ENCODE peak calls at places on chromosomes 7 and 10, in seven cellular contexts. One of them, this sample, is unnamed.

GRCh38 chr10:124262249-124262865 is 156.4 kb downstream of the OAT start:
- DNase-seq in lower leg skin: no peak
- DNase-seq in heart left ventricle: no peak
- DNase-seq in upper lobe of left lung: no peak
- DNase-seq in transverse colon: no peak
- DNase-seq in tibial nerve: no peak
- DNase-seq in ovary: no peak
- DNase-seq in this sample: no peak

GRCh38 chr7:44755698-44756627 is 7.3 kb downstream of the ZMIZ2 start:
- DNase-seq in heart left ventricle: no peak
- DNase-seq in lower leg skin: no peak
- DNase-seq in transverse colon: no peak
- DNase-seq in upper lobe of left lung: no peak
- DNase-seq in tibial nerve: no peak
- DNase-seq in ovary: no peak
- DNase-seq in this sample: no peak

GRCh38 chr7:151736403-151736909 is 140.5 kb downstream of the PRKAG2 start:
- DNase-seq in lower leg skin: peak
- DNase-seq in transverse colon: peak
- DNase-seq in ovary: peak
- DNase-seq in tibial nerve: peak
- DNase-seq in heart left ventricle: peak
- DNase-seq in upper lobe of left lung: no peak
- DNase-seq in this sample: peak

GRCh38 chr10:24618401-24618800 is 105.3 kb downstream of the ARHGAP21 start:
- DNase-seq in upper lobe of left lung: no peak
- DNase-seq in transverse colon: no peak
- DNase-seq in lower leg skin: no peak
- DNase-seq in ovary: no peak
- DNase-seq in tibial nerve: no peak
- DNase-seq in heart left ventricle: no peak
- DNase-seq in this sample: no peak

GRCh38 chr10:117545141-117546019 is 2.8 kb downstream of the EMX2 start:
- DNase-seq in lower leg skin: peak
- DNase-seq in ovary: peak
- DNase-seq in tibial nerve: no peak
- DNase-seq in transverse colon: no peak
- DNase-seq in heart left ventricle: no peak
- DNase-seq in upper lobe of left lung: peak
- DNase-seq in this sample: no peak

GRCh38 chr7:33719059-33719581 is 186.2 kb upstream of the BMPER start:
- DNase-seq in tibial nerve: no peak
- DNase-seq in upper lobe of left lung: no peak
- DNase-seq in ovary: no peak
- DNase-seq in transverse colon: no peak
- DNase-seq in heart left ventricle: peak
- DNase-seq in lower leg skin: peak
- DNase-seq in this sample: no peak

GRCh38 chr10:127563718-127564553 is 14.8 kb downstream of the NPS start:
- DNase-seq in ovary: no peak
- DNase-seq in tibial nerve: no peak
- DNase-seq in lower leg skin: no peak
- DNase-seq in transverse colon: peak
- DNase-seq in heart left ventricle: no peak
- DNase-seq in upper lobe of left lung: peak
- DNase-seq in this sample: no peak

GRCh38 chr7:90958669-90959068 is 305.6 kb upstream of the FZD1 start:
- DNase-seq in transverse colon: no peak
- DNase-seq in tibial nerve: no peak
- DNase-seq in ovary: no peak
- DNase-seq in upper lobe of left lung: no peak
- DNase-seq in lower leg skin: no peak
- DNase-seq in heart left ventricle: no peak
- DNase-seq in this sample: no peak

GRCh38 chr7:50393076-50393475 is 57.1 kb downstream of the FIGNL1 start:
- DNase-seq in heart left ventricle: no peak
- DNase-seq in upper lobe of left lung: no peak
- DNase-seq in tibial nerve: no peak
- DNase-seq in transverse colon: no peak
- DNase-seq in lower leg skin: no peak
- DNase-seq in ovary: no peak
- DNase-seq in this sample: no peak

GRCh38 chr7:4240813-4241612 is 441.1 kb upstream of the FOXK1 start:
- DNase-seq in ovary: no peak
- DNase-seq in lower leg skin: peak
- DNase-seq in tibial nerve: no peak
- DNase-seq in transverse colon: no peak
- DNase-seq in upper lobe of left lung: no peak
- DNase-seq in heart left ventricle: no peak
- DNase-seq in this sample: no peak

GRCh38 chr7:4242706-4243105 is 439.4 kb upstream of the FOXK1 start:
- DNase-seq in lower leg skin: peak
- DNase-seq in heart left ventricle: no peak
- DNase-seq in transverse colon: no peak
- DNase-seq in upper lobe of left lung: peak
- DNase-seq in tibial nerve: no peak
- DNase-seq in ovary: no peak
- DNase-seq in this sample: no peak

GRCh38 chr7:4244041-4244440 is 438.1 kb upstream of the FOXK1 start:
- DNase-seq in lower leg skin: peak
- DNase-seq in heart left ventricle: no peak
- DNase-seq in transverse colon: no peak
- DNase-seq in ovary: no peak
- DNase-seq in upper lobe of left lung: no peak
- DNase-seq in tibial nerve: no peak
- DNase-seq in this sample: no peak

GRCh38 chr7:4239991-4240812 is 441.9 kb upstream of the FOXK1 start:
- DNase-seq in transverse colon: no peak
- DNase-seq in heart left ventricle: no peak
- DNase-seq in tibial nerve: no peak
- DNase-seq in lower leg skin: peak
- DNase-seq in ovary: no peak
- DNase-seq in upper lobe of left lung: no peak
- DNase-seq in this sample: no peak

GRCh38 chr7:4241791-4242190 is 440.3 kb upstream of the FOXK1 start:
- DNase-seq in transverse colon: no peak
- DNase-seq in heart left ventricle: no peak
- DNase-seq in upper lobe of left lung: peak
- DNase-seq in tibial nerve: no peak
- DNase-seq in ovary: no peak
- DNase-seq in lower leg skin: peak
- DNase-seq in this sample: no peak
- TF ChIP-seq CTCF in transverse colon: no peak
- TF ChIP-seq CTCF in heart left ventricle: no peak
- TF ChIP-seq CTCF in upper lobe of left lung: no peak
- TF ChIP-seq CTCF in tibial nerve: no peak
- TF ChIP-seq CTCF in ovary: no peak
- TF ChIP-seq CTCF in lower leg skin: no peak
- TF ChIP-seq CTCF in this sample: no peak

DNA sequence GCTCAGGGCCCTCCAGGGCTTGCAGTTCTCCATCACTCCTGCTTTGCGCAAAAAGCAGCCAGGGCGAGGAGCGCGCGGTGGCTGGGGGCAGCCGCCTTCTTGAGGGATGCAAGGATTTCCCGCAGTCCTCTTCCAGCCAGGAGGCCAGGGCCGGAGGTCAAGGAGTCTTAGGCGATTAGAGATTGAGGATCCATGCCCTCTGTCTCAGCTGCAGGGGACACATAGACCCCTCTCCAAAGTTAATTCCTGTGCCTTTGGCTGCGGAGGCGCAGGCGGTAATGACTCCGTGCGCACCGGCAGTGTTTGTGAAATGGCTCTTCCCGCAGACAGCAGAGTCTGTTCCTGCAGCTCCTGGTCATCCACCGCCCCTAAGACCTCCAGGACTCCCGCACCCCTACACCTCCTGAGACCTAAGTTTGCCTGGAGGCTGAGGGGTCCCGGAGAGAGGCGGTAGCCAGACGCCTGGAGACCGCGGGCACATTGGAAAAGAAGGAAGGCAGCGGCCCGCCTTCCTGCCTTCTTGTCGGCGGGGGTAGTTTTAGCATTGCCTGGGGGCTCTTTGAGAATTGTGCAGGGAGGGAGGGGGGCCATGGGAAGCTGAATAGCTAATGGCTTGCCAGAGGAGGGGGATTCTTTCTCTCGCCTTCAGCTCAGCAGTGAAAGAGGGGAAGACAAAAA is 3.3 kb upstream of the NEUROG3 start:
- DNase-seq in transverse colon: no peak
- DNase-seq in lower leg skin: peak
- DNase-seq in ovary: no peak
- DNase-seq in upper lobe of left lung: peak
- DNase-seq in tibial nerve: no peak
- DNase-seq in heart left ventricle: no peak
- DNase-seq in this sample: no peak
- H3K4me3 ChIP-seq in transverse colon: no peak
- H3K4me3 ChIP-seq in lower leg skin: no peak
- H3K4me3 ChIP-seq in ovary: no peak
- H3K4me3 ChIP-seq in upper lobe of left lung: no peak
- H3K4me3 ChIP-seq in tibial nerve: no peak
- H3K4me3 ChIP-seq in heart left ventricle: no peak
- H3K4me3 ChIP-seq in this sample: no peak

DNA sequence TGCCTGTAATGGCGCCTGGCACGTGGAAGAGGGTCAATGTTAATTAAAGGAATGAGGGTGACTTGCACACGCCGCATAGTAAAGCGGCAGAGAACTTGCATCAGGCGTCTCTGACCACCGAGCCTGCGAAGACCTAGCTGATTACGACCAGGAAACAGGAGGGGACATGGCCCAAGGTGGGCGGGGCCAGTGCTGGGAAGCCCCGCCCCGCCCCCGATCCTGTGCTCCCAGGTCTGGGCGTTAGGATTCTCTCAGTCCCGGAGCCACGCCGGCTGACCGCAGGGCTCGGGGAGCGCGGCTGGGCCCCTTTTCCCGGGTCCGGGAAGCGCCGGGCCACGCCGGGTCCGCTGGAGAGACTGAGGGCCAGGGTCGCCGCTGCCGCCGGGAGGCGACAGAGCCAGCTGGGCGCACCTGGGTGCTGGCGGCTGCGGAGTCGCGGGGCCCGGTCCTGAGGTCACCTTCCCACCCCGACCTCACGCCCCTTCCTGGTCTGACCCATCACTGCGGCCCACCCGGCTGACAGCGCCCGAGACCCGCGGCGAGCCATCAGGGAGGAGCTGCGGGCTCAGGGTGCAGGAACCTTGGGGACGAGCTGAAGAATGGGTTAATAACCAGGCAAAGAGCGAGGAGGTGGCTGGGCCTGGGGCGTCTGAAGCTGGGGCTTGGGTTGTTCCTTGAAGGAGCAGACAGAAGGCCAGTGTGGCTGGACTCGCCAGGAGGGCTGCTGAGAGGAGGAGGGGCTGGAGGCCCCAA is 23.0 kb upstream of the GRID1 start:
- DNase-seq in tibial nerve: no peak
- DNase-seq in heart left ventricle: no peak
- DNase-seq in upper lobe of left lung: peak
- DNase-seq in lower leg skin: peak
- DNase-seq in transverse colon: peak
- DNase-seq in ovary: no peak
- DNase-seq in this sample: no peak
- TF ChIP-seq POLR2A in tibial nerve: no peak
- TF ChIP-seq POLR2A in heart left ventricle: no peak
- TF ChIP-seq POLR2A in upper lobe of left lung: no peak
- TF ChIP-seq POLR2A in lower leg skin: no peak
- TF ChIP-seq POLR2A in transverse colon: no peak
- TF ChIP-seq POLR2A in ovary: no peak
- TF ChIP-seq POLR2A in this sample: no peak

GRCh38 chr10:80322158-80322557 is 32.7 kb upstream of the MAT1A start:
- DNase-seq in heart left ventricle: no peak
- DNase-seq in ovary: no peak
- DNase-seq in lower leg skin: no peak
- DNase-seq in tibial nerve: no peak
- DNase-seq in transverse colon: no peak
- DNase-seq in upper lobe of left lung: no peak
- DNase-seq in this sample: no peak
- TF ChIP-seq CTCF in heart left ventricle: no peak
- TF ChIP-seq CTCF in ovary: no peak
- TF ChIP-seq CTCF in lower leg skin: no peak
- TF ChIP-seq CTCF in tibial nerve: no peak
- TF ChIP-seq CTCF in transverse colon: no peak
- TF ChIP-seq CTCF in upper lobe of left lung: no peak
- TF ChIP-seq CTCF in this sample: no peak

GRCh38 chr10:52379287-52379686 is 65.2 kb downstream of the DKK1 start:
- DNase-seq in upper lobe of left lung: no peak
- DNase-seq in ovary: no peak
- DNase-seq in heart left ventricle: no peak
- DNase-seq in lower leg skin: no peak
- DNase-seq in transverse colon: no peak
- DNase-seq in tibial nerve: no peak
- DNase-seq in this sample: no peak
- H3K4me3 ChIP-seq in upper lobe of left lung: no peak
- H3K4me3 ChIP-seq in ovary: no peak
- H3K4me3 ChIP-seq in heart left ventricle: no peak
- H3K4me3 ChIP-seq in lower leg skin: no peak
- H3K4me3 ChIP-seq in transverse colon: no peak
- H3K4me3 ChIP-seq in tibial nerve: no peak
- H3K4me3 ChIP-seq in this sample: no peak

GRCh38 chr7:117870405-117870905 is 2.8 kb downstream of the CTTNBP2 start:
- DNase-seq in lower leg skin: no peak
- DNase-seq in tibial nerve: no peak
- DNase-seq in transverse colon: no peak
- DNase-seq in ovary: no peak
- DNase-seq in heart left ventricle: no peak
- DNase-seq in upper lobe of left lung: no peak
- DNase-seq in this sample: no peak

GRCh38 chr7:117871401-117871777 is 1.9 kb downstream of the CTTNBP2 start:
- DNase-seq in upper lobe of left lung: no peak
- DNase-seq in heart left ventricle: no peak
- DNase-seq in tibial nerve: no peak
- DNase-seq in lower leg skin: no peak
- DNase-seq in ovary: no peak
- DNase-seq in transverse colon: no peak
- DNase-seq in this sample: no peak

GRCh38 chr7:117872565-117873055 is 631 bp downstream of the CTTNBP2 start:
- DNase-seq in transverse colon: peak
- DNase-seq in lower leg skin: peak
- DNase-seq in tibial nerve: peak
- DNase-seq in upper lobe of left lung: peak
- DNase-seq in heart left ventricle: peak
- DNase-seq in ovary: peak
- DNase-seq in this sample: no peak

GRCh38 chr7:117873056-117873932 is at the start of gene CTTNBP2:
- DNase-seq in heart left ventricle: peak
- DNase-seq in ovary: peak
- DNase-seq in transverse colon: peak
- DNase-seq in upper lobe of left lung: peak
- DNase-seq in tibial nerve: peak
- DNase-seq in lower leg skin: peak
- DNase-seq in this sample: no peak

GRCh38 chr7:117871778-117872538 is 1.3 kb downstream of the CTTNBP2 start:
- DNase-seq in tibial nerve: no peak
- DNase-seq in upper lobe of left lung: peak
- DNase-seq in transverse colon: no peak
- DNase-seq in heart left ventricle: no peak
- DNase-seq in lower leg skin: peak
- DNase-seq in ovary: peak
- DNase-seq in this sample: no peak
- TF ChIP-seq POLR2A in tibial nerve: no peak
- TF ChIP-seq POLR2A in upper lobe of left lung: no peak
- TF ChIP-seq POLR2A in transverse colon: no peak
- TF ChIP-seq POLR2A in heart left ventricle: no peak
- TF ChIP-seq POLR2A in lower leg skin: no peak
- TF ChIP-seq POLR2A in ovary: no peak
- TF ChIP-seq POLR2A in this sample: no peak

GRCh38 chr10:32893431-32893830 is 64.6 kb downstream of the ITGB1 start:
- DNase-seq in heart left ventricle: no peak
- DNase-seq in transverse colon: no peak
- DNase-seq in lower leg skin: no peak
- DNase-seq in upper lobe of left lung: no peak
- DNase-seq in ovary: no peak
- DNase-seq in tibial nerve: no peak
- DNase-seq in this sample: no peak
- TF ChIP-seq CTCF in heart left ventricle: no peak
- TF ChIP-seq CTCF in transverse colon: no peak
- TF ChIP-seq CTCF in lower leg skin: no peak
- TF ChIP-seq CTCF in upper lobe of left lung: no peak
- TF ChIP-seq CTCF in ovary: no peak
- TF ChIP-seq CTCF in tibial nerve: no peak
- TF ChIP-seq CTCF in this sample: no peak

This sample was measured in vagina.